ENCODE peak calls at places on chromosome 1, in eight cellular contexts. One of them, this sample, is unnamed.

GRCh38 chr1:108117908-108118902 is 81.9 kb downstream of the SLC25A24 start:
- DNase-seq in neural progenitor cell: no peak
- DNase-seq in OCI-LY7: no peak
- DNase-seq in GM23338: no peak
- DNase-seq in MM.1S: no peak
- DNase-seq in SK-N-SH: peak; percentile 50
- DNase-seq in HCT116: no peak
- DNase-seq in hepatocyte: peak; percentile 24
- DNase-seq in this sample: peak; percentile 82

GRCh38 chr1:85692730-85693314 is 15.4 kb downstream of the ZNHIT6 start:
- DNase-seq in neural progenitor cell: no peak
- DNase-seq in OCI-LY7: no peak
- DNase-seq in GM23338: peak; percentile 36
- DNase-seq in MM.1S: no peak
- DNase-seq in SK-N-SH: no peak
- DNase-seq in HCT116: peak; percentile 6
- DNase-seq in hepatocyte: peak; percentile 43
- DNase-seq in this sample: peak; percentile 77

GRCh38 chr1:161706483-161707347 is at the start of gene FCRLA:
- DNase-seq in neural progenitor cell: no peak
- DNase-seq in OCI-LY7: peak; percentile 94
- DNase-seq in GM23338: no peak
- DNase-seq in MM.1S: peak; percentile 58
- DNase-seq in SK-N-SH: no peak
- DNase-seq in HCT116: no peak
- DNase-seq in hepatocyte: peak; percentile 34
- DNase-seq in this sample: peak; percentile 98

GRCh38 chr1:51671527-51672325 is 54.8 kb downstream of the OSBPL9 start:
- DNase-seq in neural progenitor cell: no peak
- DNase-seq in OCI-LY7: no peak
- DNase-seq in GM23338: no peak
- DNase-seq in MM.1S: no peak
- DNase-seq in SK-N-SH: peak; percentile 16
- DNase-seq in HCT116: no peak
- DNase-seq in hepatocyte: no peak
- DNase-seq in this sample: peak; percentile 36

GRCh38 chr1:54275349-54275748 is 75.4 kb downstream of the MRPL37 start:
- DNase-seq in neural progenitor cell: no peak
- DNase-seq in OCI-LY7: no peak
- DNase-seq in GM23338: no peak
- DNase-seq in MM.1S: no peak
- DNase-seq in SK-N-SH: no peak
- DNase-seq in HCT116: no peak
- DNase-seq in hepatocyte: no peak
- DNase-seq in this sample: peak; percentile 87

GRCh38 chr1:184176058-184176457 is 124.5 kb downstream of the TSEN15 start:
- DNase-seq in neural progenitor cell: no peak
- DNase-seq in OCI-LY7: no peak
- DNase-seq in GM23338: no peak
- DNase-seq in MM.1S: no peak
- DNase-seq in SK-N-SH: no peak
- DNase-seq in HCT116: no peak
- DNase-seq in hepatocyte: no peak
- DNase-seq in this sample: no peak

GRCh38 chr1:10065344-10065685 is 32.6 kb downstream of the UBE4B start:
- DNase-seq in neural progenitor cell: peak; percentile 3
- DNase-seq in OCI-LY7: no peak
- DNase-seq in GM23338: peak; percentile 44
- DNase-seq in MM.1S: no peak
- DNase-seq in SK-N-SH: no peak
- DNase-seq in HCT116: no peak
- DNase-seq in hepatocyte: peak; percentile 35
- DNase-seq in this sample: no peak

GRCh38 chr1:154170547-154171221 is 15.8 kb upstream of the NUP210L start:
- DNase-seq in neural progenitor cell: no peak
- DNase-seq in OCI-LY7: no peak
- DNase-seq in GM23338: no peak
- DNase-seq in MM.1S: no peak
- DNase-seq in SK-N-SH: no peak
- DNase-seq in HCT116: no peak
- DNase-seq in hepatocyte: no peak
- DNase-seq in this sample: peak; percentile 45

GRCh38 chr1:4052657-4053056 is 152.6 kb upstream of the C1orf174 start:
- DNase-seq in neural progenitor cell: no peak
- DNase-seq in OCI-LY7: no peak
- DNase-seq in GM23338: no peak
- DNase-seq in MM.1S: no peak
- DNase-seq in SK-N-SH: no peak
- DNase-seq in HCT116: no peak
- DNase-seq in hepatocyte: no peak
- DNase-seq in this sample: no peak

GRCh38 chr1:107776898-107777663 is 187.9 kb downstream of the VAV3 start:
- DNase-seq in neural progenitor cell: no peak
- DNase-seq in OCI-LY7: peak; percentile 88
- DNase-seq in GM23338: no peak
- DNase-seq in MM.1S: peak; percentile 65
- DNase-seq in SK-N-SH: no peak
- DNase-seq in HCT116: no peak
- DNase-seq in hepatocyte: no peak
- DNase-seq in this sample: no peak

GRCh38 chr1:149888160-149888998 is 11.0 kb upstream of the BOLA1 start:
- DNase-seq in neural progenitor cell: peak; percentile 93
- DNase-seq in OCI-LY7: peak; percentile 94
- DNase-seq in GM23338: peak; percentile 97
- DNase-seq in MM.1S: peak; percentile 98
- DNase-seq in SK-N-SH: peak; percentile 75
- DNase-seq in HCT116: peak; percentile 88
- DNase-seq in hepatocyte: peak; percentile 93
- DNase-seq in this sample: peak; percentile 94

GRCh38 chr1:31647106-31647505 is 2.4 kb upstream of the PEF1 start:
- DNase-seq in neural progenitor cell: no peak
- DNase-seq in OCI-LY7: no peak
- DNase-seq in GM23338: no peak
- DNase-seq in MM.1S: no peak
- DNase-seq in SK-N-SH: no peak
- DNase-seq in HCT116: no peak
- DNase-seq in hepatocyte: no peak
- DNase-seq in this sample: peak; percentile 72

GRCh38 chr1:162548170-162548569 is 13.4 kb upstream of the UAP1 start:
- DNase-seq in neural progenitor cell: no peak
- DNase-seq in OCI-LY7: no peak
- DNase-seq in GM23338: no peak
- DNase-seq in MM.1S: no peak
- DNase-seq in SK-N-SH: no peak
- DNase-seq in HCT116: no peak
- DNase-seq in hepatocyte: peak; percentile 34
- DNase-seq in this sample: peak; percentile 96

GRCh38 chr1:16173447-16174260 is 17.8 kb upstream of the EPHA2 start:
- DNase-seq in neural progenitor cell: no peak
- DNase-seq in OCI-LY7: no peak
- DNase-seq in GM23338: no peak
- DNase-seq in MM.1S: no peak
- DNase-seq in SK-N-SH: no peak
- DNase-seq in HCT116: peak; percentile 94
- DNase-seq in hepatocyte: peak; percentile 91
- DNase-seq in this sample: peak; percentile 82

GRCh38 chr1:192516776-192517297 is 58.7 kb upstream of the RGS1 start:
- DNase-seq in neural progenitor cell: peak; percentile 13
- DNase-seq in OCI-LY7: peak; percentile 89
- DNase-seq in GM23338: no peak
- DNase-seq in MM.1S: peak; percentile 99
- DNase-seq in SK-N-SH: no peak
- DNase-seq in HCT116: no peak
- DNase-seq in hepatocyte: no peak
- DNase-seq in this sample: no peak

GRCh38 chr1:246181244-246181643 is 325.8 kb downstream of the SMYD3 start:
- DNase-seq in neural progenitor cell: no peak
- DNase-seq in OCI-LY7: peak; percentile 1
- DNase-seq in GM23338: no peak
- DNase-seq in MM.1S: no peak
- DNase-seq in SK-N-SH: no peak
- DNase-seq in HCT116: no peak
- DNase-seq in hepatocyte: no peak
- DNase-seq in this sample: no peak

GRCh38 chr1:43773821-43774220 is 66.5 kb downstream of the ST3GAL3 start:
- DNase-seq in neural progenitor cell: no peak
- DNase-seq in OCI-LY7: no peak
- DNase-seq in GM23338: no peak
- DNase-seq in MM.1S: no peak
- DNase-seq in SK-N-SH: no peak
- DNase-seq in HCT116: no peak
- DNase-seq in hepatocyte: no peak
- DNase-seq in this sample: no peak

GRCh38 chr1:31583082-31583994 is 7.0 kb downstream of the TINAGL1 start:
- DNase-seq in neural progenitor cell: no peak
- DNase-seq in OCI-LY7: no peak
- DNase-seq in GM23338: no peak
- DNase-seq in MM.1S: no peak
- DNase-seq in SK-N-SH: no peak
- DNase-seq in HCT116: no peak
- DNase-seq in hepatocyte: no peak
- DNase-seq in this sample: no peak

GRCh38 chr1:6870086-6870485 is 84.8 kb downstream of the CAMTA1 start:
- DNase-seq in neural progenitor cell: no peak
- DNase-seq in OCI-LY7: no peak
- DNase-seq in GM23338: no peak
- DNase-seq in MM.1S: no peak
- DNase-seq in SK-N-SH: no peak
- DNase-seq in HCT116: no peak
- DNase-seq in hepatocyte: no peak
- DNase-seq in this sample: peak; percentile 46

GRCh38 chr1:64981602-64981981 is 15.2 kb upstream of the JAK1 start:
- DNase-seq in neural progenitor cell: no peak
- DNase-seq in OCI-LY7: no peak
- DNase-seq in GM23338: no peak
- DNase-seq in MM.1S: no peak
- DNase-seq in SK-N-SH: no peak
- DNase-seq in HCT116: no peak
- DNase-seq in hepatocyte: no peak
- DNase-seq in this sample: no peak

DNA sequence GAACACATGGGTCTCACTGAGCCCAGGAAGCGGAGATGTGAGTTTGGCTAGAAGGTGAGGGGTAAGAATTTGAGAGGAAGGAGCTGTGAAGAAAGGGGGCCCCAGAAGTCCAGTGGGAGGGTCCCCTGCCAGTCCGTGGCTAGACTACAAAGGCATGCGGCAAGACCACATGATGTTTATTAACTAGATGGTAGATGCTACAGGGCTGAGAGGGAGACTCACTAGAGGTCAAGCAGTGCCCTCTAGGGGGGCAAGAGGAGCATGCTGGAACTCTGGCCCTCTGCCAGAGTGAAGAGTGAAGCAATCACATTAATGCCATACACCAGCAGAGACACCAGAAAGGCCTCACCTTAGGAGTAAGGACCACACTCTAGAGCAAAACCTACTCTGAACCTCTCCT is 12.2 kb downstream of the KIAA0319L start:
- DNase-seq in neural progenitor cell: peak; percentile 83
- DNase-seq in OCI-LY7: peak; percentile 64
- DNase-seq in GM23338: peak; percentile 86
- DNase-seq in MM.1S: peak; percentile 64
- DNase-seq in SK-N-SH: peak; percentile 58
- DNase-seq in HCT116: no peak
- DNase-seq in hepatocyte: peak; percentile 84
- DNase-seq in this sample: peak; percentile 34
- TF ChIP-seq EZH2phosphoT487 in neural progenitor cell: no peak
- TF ChIP-seq EZH2phosphoT487 in OCI-LY7: no peak
- TF ChIP-seq EZH2phosphoT487 in GM23338: no peak
- TF ChIP-seq EZH2phosphoT487 in MM.1S: no peak
- TF ChIP-seq EZH2phosphoT487 in SK-N-SH: no peak
- TF ChIP-seq EZH2phosphoT487 in HCT116: no peak
- TF ChIP-seq EZH2phosphoT487 in hepatocyte: no peak
- TF ChIP-seq EZH2phosphoT487 in this sample: no peak

GRCh38 chr1:20849100-20849499 is 62.0 kb upstream of the HP1BP3 start:
- DNase-seq in neural progenitor cell: no peak
- DNase-seq in OCI-LY7: no peak
- DNase-seq in GM23338: no peak
- DNase-seq in MM.1S: no peak
- DNase-seq in SK-N-SH: no peak
- DNase-seq in HCT116: no peak
- DNase-seq in hepatocyte: no peak
- DNase-seq in this sample: no peak
- H3K4me2 ChIP-seq in neural progenitor cell: no peak overlapping the region
- H3K4me2 ChIP-seq in OCI-LY7: no peak overlapping the region
- H3K4me2 ChIP-seq in GM23338: no peak overlapping the region
- H3K4me2 ChIP-seq in MM.1S: no peak overlapping the region
- H3K4me2 ChIP-seq in SK-N-SH: no peak overlapping the region
- H3K4me2 ChIP-seq in HCT116: no peak overlapping the region
- H3K4me2 ChIP-seq in hepatocyte: no peak overlapping the region
- H3K4me2 ChIP-seq in this sample: no peak overlapping the region

DNA sequence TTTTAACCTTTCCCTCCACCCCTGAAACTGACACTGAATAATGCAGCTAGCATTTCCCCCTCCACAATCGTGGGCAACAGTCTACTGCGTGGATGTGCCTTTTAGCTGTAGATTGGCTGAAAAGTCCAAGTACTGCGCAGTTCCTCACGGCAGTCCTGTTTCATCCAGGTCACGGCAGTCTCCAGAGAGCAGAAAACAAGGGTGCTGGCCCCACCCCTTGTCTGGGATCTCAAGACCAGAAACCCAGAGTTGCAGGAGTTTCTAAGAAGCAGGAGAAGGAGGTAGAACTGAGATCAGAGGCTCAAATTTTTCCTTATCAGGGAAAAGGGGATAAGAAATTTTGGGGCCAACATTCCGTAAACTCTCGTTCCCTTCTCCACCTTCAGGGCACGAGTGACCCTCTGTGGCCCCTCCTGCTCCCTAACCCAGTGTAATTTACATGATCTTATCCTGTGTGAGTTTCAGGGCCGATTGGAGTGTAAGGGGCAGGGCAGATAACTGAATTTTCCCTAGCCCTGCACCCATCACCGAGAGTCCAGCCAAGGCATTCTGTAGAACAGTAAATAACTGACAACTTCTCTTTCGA is 25.9 kb upstream of the PLA2G2C start:
- DNase-seq in neural progenitor cell: no peak
- DNase-seq in OCI-LY7: no peak
- DNase-seq in GM23338: no peak
- DNase-seq in MM.1S: no peak
- DNase-seq in SK-N-SH: no peak
- DNase-seq in HCT116: no peak
- DNase-seq in hepatocyte: no peak
- DNase-seq in this sample: no peak
- H3K4me3 ChIP-seq in neural progenitor cell: no peak overlapping the region
- H3K4me3 ChIP-seq in OCI-LY7: peak overlapping the region; percentile 45
- H3K4me3 ChIP-seq in GM23338: no peak overlapping the region
- H3K4me3 ChIP-seq in MM.1S: no peak overlapping the region
- H3K4me3 ChIP-seq in SK-N-SH: no peak overlapping the region
- H3K4me3 ChIP-seq in HCT116: no peak overlapping the region
- H3K4me3 ChIP-seq in hepatocyte: no peak overlapping the region
- H3K4me3 ChIP-seq in this sample: no peak overlapping the region

DNA sequence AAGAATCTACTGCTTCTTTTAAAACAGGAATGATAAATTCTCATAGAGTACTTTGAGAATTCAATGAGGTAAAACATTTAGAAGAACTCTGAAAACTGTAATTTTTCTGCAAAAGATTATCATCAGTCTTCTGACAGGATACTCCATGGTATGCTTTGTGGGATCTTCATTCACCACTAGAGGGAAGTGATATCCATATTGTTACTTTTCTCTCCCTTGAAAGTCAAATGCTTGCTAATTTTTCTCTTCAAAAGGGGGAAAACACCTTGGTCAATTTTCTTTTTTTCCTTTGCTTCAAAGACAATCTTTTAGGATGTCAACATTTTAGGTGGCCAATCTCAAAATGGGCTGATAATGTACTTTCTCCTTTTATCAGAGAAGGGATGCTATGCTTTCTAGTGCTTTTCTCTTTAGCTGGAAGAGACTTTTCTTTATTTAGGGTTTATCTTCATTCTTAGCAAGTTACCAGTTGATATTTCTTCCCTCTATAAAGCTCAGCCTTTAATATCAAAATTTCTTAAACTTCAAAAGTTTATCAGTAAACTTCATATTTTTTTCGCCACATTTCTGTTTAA is 95.5 kb downstream of the NEGR1 start:
- DNase-seq in neural progenitor cell: no peak
- DNase-seq in OCI-LY7: no peak
- DNase-seq in GM23338: peak; percentile 35
- DNase-seq in MM.1S: peak; percentile 21
- DNase-seq in SK-N-SH: peak; percentile 5
- DNase-seq in HCT116: no peak
- DNase-seq in hepatocyte: peak; percentile 9
- DNase-seq in this sample: peak; percentile 53
- TF ChIP-seq EZH2phosphoT487 in neural progenitor cell: no peak
- TF ChIP-seq EZH2phosphoT487 in OCI-LY7: no peak
- TF ChIP-seq EZH2phosphoT487 in GM23338: no peak
- TF ChIP-seq EZH2phosphoT487 in MM.1S: no peak
- TF ChIP-seq EZH2phosphoT487 in SK-N-SH: no peak
- TF ChIP-seq EZH2phosphoT487 in HCT116: no peak
- TF ChIP-seq EZH2phosphoT487 in hepatocyte: no peak
- TF ChIP-seq EZH2phosphoT487 in this sample: no peak

This sample was measured in GM23248.